ENCODE peak calls at places on chromosome 10, in ten cellular contexts. C is heart left ventricle, P is esophagus squamous epithelium, I is IMR-90, E is uterus, G is H1, L is suprapubic skin, S is stomach, K is right lobe of liver, M is erythroblast. U is an unnamed sample.

GRCh38 chr10:12938271-12938670 is 63.2 kb downstream of the CCDC3 start:
- DNase-seq in G (no peak), S (no peak), L (no peak), P (no peak), K (no peak), I (no peak), C (no peak), E (no peak), M (no peak), U (no peak)

GRCh38 chr10:126397640-126398382 is 9.5 kb upstream of the ADAM12 start:
- DNase-seq in M (no peak), K (no peak), L (no peak), C (no peak), I (peak), P (no peak), S (no peak), G (no peak), E (no peak), U (no peak)

GRCh38 chr10:51718804-51719291 is 19.5 kb upstream of the CSTF2T start:
- DNase-seq in M (no peak), E (no peak), G (no peak), K (no peak), C (no peak), L (no peak), P (no peak), I (peak), S (no peak), U (no peak)

GRCh38 chr10:45399113-45399512 is 25.1 kb downstream of the ALOX5 start:
- DNase-seq in K (no peak), P (no peak), C (no peak), G (no peak), M (no peak), I (no peak), E (no peak), S (no peak), L (no peak), U (no peak)

GRCh38 chr10:15169555-15170407 is 1.3 kb upstream of the NMT2 start:
- DNase-seq in L (no peak), E (no peak), G (no peak), S (no peak), P (no peak), C (peak), M (peak), I (no peak), K (no peak), U (peak)

GRCh38 chr10:107656932-107657331 is 492.4 kb upstream of the SORCS1 start:
- DNase-seq in E (no peak), G (no peak), P (no peak), S (no peak), C (no peak), L (no peak), M (no peak), I (no peak), K (no peak), U (no peak)

GRCh38 chr10:124020871-124021823 is 72.3 kb downstream of the CHST15 start:
- DNase-seq in E (no peak), K (no peak), C (no peak), L (no peak), S (no peak), G (peak), M (no peak), I (no peak), P (no peak), U (no peak)

GRCh38 chr10:77649333-77650331 is 12.0 kb upstream of the KCNMA1 start:
- DNase-seq in C (no peak), G (no peak), L (no peak), I (no peak), S (no peak), M (no peak), P (no peak), K (no peak), E (no peak), U (no peak)

GRCh38 chr10:119807960-119808697 is 64.5 kb downstream of the MCMBP start:
- DNase-seq in K (no peak), M (no peak), L (no peak), P (no peak), C (no peak), I (peak), S (no peak), G (no peak), E (no peak), U (no peak)

GRCh38 chr10:50417906-50418697 is 166.8 kb upstream of the ASAH2 start:
- DNase-seq in C (peak), G (peak), I (peak), M (peak), S (peak), P (peak), K (peak), E (peak), L (peak), U (peak)

GRCh38 chr10:43899224-43899959 is 250.7 kb upstream of the ZNF32 start:
- DNase-seq in M (no peak), L (no peak), G (no peak), E (no peak), S (no peak), P (no peak), C (no peak), I (no peak), K (no peak), U (no peak)

GRCh38 chr10:79052311-79053080 is 16.3 kb upstream of the ZMIZ1 start:
- DNase-seq in L (peak), C (no peak), K (peak), S (peak), P (no peak), E (peak), M (peak), I (no peak), G (no peak), U (peak)

GRCh38 chr10:97075961-97076525 is 109.7 kb downstream of the SLIT1 start:
- DNase-seq in I (no peak), E (no peak), M (no peak), C (no peak), K (no peak), S (no peak), L (no peak), P (no peak), G (no peak), U (no peak)

GRCh38 chr10:49143249-49143648 is 9.4 kb upstream of the FAM170B start:
- DNase-seq in K (no peak), I (no peak), S (no peak), E (no peak), C (no peak), M (no peak), G (no peak), P (no peak), L (no peak), U (no peak)

GRCh38 chr10:116067825-116068224 is 205.2 kb downstream of the GFRA1 start:
- DNase-seq in E (no peak), K (no peak), G (no peak), C (no peak), I (no peak), S (no peak), L (no peak), P (no peak), M (no peak), U (no peak)

GRCh38 chr10:87671416-87671815 is 11.7 kb downstream of the PAPSS2 start:
- DNase-seq in E (no peak), C (no peak), K (no peak), M (no peak), I (peak), S (no peak), G (no peak), L (no peak), P (no peak), U (no peak)

GRCh38 chr10:47023237-47024045 is 112.2 kb downstream of the PTPN20 start:
- DNase-seq in I (no peak), L (peak), M (no peak), G (no peak), S (peak), K (peak), E (no peak), C (no peak), P (no peak), U (peak)

GRCh38 chr10:122446668-122447410 is 7.6 kb upstream of the ARMS2 start:
- DNase-seq in E (no peak), G (no peak), K (no peak), S (no peak), L (no peak), M (no peak), I (no peak), C (no peak), P (no peak), U (no peak)

GRCh38 chr10:95337354-95337753 is 46.6 kb upstream of the PDLIM1 start:
- DNase-seq in G (no peak), C (no peak), I (no peak), M (no peak), P (no peak), E (no peak), S (no peak), K (no peak), L (no peak), U (no peak)

GRCh38 chr10:78335691-78336401 is 302.2 kb downstream of the RPS24 start:
- DNase-seq in K (peak), C (peak), I (peak), G (no peak), S (no peak), E (peak), M (no peak), L (no peak), P (no peak), U (no peak)

GRCh38 chr10:26881600-26882331 is 21.0 kb upstream of the ABI1 start:
- DNase-seq in M (peak), P (no peak), C (no peak), K (no peak), E (no peak), I (peak), G (no peak), L (no peak), S (no peak), U (no peak)

GRCh38 chr10:49394933-49395740 is 752 bp downstream of the DRGX start:
- DNase-seq in P (no peak), L (no peak), S (no peak), K (no peak), G (no peak), M (no peak), C (no peak), I (no peak), E (no peak), U (peak)

GRCh38 chr10:12428447-12429135 is 79.2 kb downstream of the CAMK1D start:
- DNase-seq in E (no peak), P (no peak), L (no peak), C (no peak), G (no peak), K (no peak), I (no peak), M (no peak), S (no peak), U (no peak)

GRCh38 chr10:121928528-121928884 is 675 bp upstream of the ATE1 start:
- DNase-seq in P (no peak), S (peak), M (peak), C (no peak), L (no peak), K (no peak), G (no peak), I (peak), E (no peak), U (no peak)

GRCh38 chr10:130300608-130301025 is 164.4 kb downstream of the GLRX3 start:
- DNase-seq in E (no peak), S (no peak), K (peak), L (no peak), C (no peak), I (no peak), P (no peak), M (peak), G (no peak), U (peak)

GRCh38 chr10:132536964-132537712 is 449 bp upstream of the INPP5A start:
- DNase-seq in S (peak), I (peak), L (peak), E (peak), C (peak), K (peak), G (peak), M (peak), P (peak), U (peak)

GRCh38 chr10:34397324-34397723 is 417.8 kb downstream of the PARD3 start:
- DNase-seq in E (no peak), I (peak), P (no peak), G (no peak), K (no peak), S (no peak), M (no peak), L (no peak), C (no peak), U (no peak)

GRCh38 chr10:102003541-102003940 is 52.4 kb downstream of the ARMH3 start:
- DNase-seq in S (no peak), C (no peak), E (no peak), K (no peak), M (no peak), P (no peak), G (no peak), L (no peak), I (peak), U (no peak)

GRCh38 chr10:128050937-128051336 is 75.3 kb downstream of the MKI67 start:
- DNase-seq in K (no peak), C (no peak), P (no peak), E (peak), G (no peak), S (no peak), L (no peak), I (no peak), M (no peak), U (no peak)

GRCh38 chr10:114996542-114996941 is 58.5 kb downstream of the TRUB1 start:
- DNase-seq in K (no peak), C (no peak), P (no peak), L (no peak), I (peak), G (no peak), E (no peak), M (no peak), S (no peak), U (no peak)

DNA sequence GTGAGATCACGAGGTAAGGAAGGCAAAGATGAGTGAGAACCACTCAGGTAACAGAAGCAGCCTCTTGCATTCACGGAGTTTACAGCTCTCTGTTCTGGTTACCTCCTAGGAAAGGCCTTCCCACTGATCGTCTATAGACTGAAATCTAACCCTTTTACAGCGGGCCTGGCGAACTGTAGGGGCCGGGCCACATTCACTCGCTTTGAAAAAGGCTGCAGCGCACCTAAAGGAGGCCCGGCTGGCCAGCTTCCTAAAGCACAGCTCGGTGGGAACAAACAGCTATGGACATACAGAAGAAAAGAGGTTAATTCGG is 565 bp downstream of the ATP5MK start:
- DNase-seq in S (no peak), P (no peak), C (no peak), M (peak), I (peak), G (no peak), K (no peak), L (no peak), E (no peak), U (peak)
- TF ChIP-seq POLR2A in S (no peak), P (no peak), C (no peak), M (no peak), I (no peak), G (no peak), K (no peak), L (no peak), E (no peak), U (no peak)

DNA sequence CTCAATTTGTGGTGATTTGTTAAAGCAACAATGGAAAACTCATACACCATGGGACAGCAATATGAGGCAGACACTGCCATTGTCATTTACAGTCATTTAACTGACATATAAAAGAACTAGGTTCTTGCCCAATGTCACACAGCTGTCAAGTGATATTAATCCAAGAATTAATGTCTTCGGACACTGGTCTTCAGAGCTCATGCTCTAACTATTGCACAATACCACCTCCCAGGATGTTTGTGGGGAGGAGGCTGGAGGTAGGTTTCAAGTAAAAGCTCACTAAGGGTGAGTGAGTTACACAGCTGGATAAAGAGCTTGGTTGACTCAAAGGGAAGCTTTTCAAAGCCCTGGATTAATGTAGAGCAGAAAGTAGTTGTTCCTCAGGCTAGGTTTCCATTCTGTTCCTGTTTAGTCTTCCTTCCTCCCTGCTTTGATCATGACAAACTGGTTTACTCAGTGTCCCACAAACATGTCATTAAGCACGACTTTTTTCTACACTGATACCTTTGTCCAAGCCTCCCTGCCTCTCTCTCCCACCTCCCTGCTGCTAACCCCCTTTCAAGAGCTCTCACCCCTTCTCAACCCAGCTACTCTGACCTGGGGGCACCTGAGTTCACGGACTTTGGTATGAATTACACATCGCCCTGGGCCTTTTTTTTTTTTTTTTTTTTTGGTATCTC is 995 bp upstream of the EXOC6 start:
- DNase-seq in M (no peak), E (no peak), S (no peak), C (no peak), G (no peak), K (no peak), L (no peak), I (peak), P (no peak), U (no peak)
- TF ChIP-seq POLR2A in M (no peak), E (no peak), S (no peak), C (no peak), G (no peak), K (no peak), L (no peak), I (no peak), P (no peak), U (no peak)

DNA sequence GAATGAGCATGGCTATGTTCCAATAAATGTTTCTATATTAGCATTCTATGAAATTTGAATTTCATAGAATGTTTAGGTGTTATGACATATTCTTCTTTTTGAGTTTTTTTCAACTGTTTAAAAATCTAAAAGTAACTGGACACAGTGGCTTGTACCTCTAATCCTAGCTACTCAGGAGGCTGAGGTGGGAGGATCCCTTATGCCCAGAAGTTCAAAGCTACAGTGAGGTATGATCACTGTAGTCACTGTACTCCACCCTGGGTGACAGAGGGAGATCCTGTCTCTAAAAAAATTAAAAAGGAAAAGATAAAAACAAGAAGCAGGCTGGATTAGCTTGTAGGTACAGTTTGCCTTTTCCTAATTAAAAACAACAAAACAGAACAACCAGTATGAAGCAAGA is 95.1 kb downstream of the NRBF2 start:
- DNase-seq in I (no peak), L (no peak), G (no peak), S (no peak), K (no peak), C (no peak), E (no peak), M (peak), P (no peak), U (no peak)
- TF ChIP-seq POLR2A in I (no peak), L (no peak), G (no peak), S (no peak), K (no peak), C (no peak), E (no peak), M (no peak), P (no peak), U (no peak)

DNA sequence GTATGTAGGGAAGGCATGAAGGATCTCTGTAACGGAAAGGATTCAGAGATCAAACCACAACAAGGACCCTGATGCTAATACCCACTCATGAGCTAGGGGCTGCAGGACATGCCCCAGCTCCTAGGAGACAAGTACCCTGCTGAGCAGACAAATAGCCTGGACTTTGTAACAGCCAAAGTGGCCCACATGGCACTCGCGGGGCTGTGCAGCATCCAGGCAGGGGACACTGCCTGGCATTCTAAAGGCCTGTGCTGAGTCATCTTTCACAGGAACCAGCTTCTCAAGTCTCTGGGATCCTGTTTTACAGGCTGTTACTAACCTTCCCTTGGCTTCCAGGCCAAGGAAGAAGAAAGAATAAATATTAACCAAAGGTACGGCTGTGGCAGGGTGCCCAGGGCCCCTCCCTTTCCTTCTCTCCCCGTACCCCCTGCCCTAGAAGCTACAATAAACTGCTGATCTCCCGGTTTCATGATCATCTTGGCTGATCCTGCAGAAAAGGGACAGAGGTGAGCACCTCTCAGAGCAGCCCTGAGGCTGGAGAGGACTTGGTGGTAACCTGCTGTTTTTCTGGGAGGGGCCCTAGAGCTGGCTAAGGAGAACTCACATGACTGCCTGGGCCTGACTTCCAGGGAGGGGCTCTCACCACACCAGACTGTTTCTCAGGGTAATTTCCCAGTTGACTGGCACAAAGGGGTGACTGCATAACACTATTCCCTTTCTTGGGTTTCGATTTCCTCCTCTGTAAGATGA is 4.2 kb upstream of the RPEL1 start:
- DNase-seq in I (peak), S (peak), M (peak), P (no peak), E (no peak), G (no peak), L (no peak), K (peak), C (no peak), U (peak)
- TF ChIP-seq POLR2A in I (no peak), S (no peak), M (no peak), P (no peak), E (no peak), G (no peak), L (no peak), K (no peak), C (no peak), U (no peak)

GRCh38 chr10:5666324-5667220 is at the start of gene ASB13:
- DNase-seq in P (no peak), K (peak), M (peak), C (peak), I (peak), S (peak), L (no peak), E (peak), G (no peak), U (peak)
- TF ChIP-seq POLR2A in P (no peak), K (peak), M (peak), C (peak), I (peak), S (no peak), L (no peak), E (peak), G (peak), U (peak)

DNA sequence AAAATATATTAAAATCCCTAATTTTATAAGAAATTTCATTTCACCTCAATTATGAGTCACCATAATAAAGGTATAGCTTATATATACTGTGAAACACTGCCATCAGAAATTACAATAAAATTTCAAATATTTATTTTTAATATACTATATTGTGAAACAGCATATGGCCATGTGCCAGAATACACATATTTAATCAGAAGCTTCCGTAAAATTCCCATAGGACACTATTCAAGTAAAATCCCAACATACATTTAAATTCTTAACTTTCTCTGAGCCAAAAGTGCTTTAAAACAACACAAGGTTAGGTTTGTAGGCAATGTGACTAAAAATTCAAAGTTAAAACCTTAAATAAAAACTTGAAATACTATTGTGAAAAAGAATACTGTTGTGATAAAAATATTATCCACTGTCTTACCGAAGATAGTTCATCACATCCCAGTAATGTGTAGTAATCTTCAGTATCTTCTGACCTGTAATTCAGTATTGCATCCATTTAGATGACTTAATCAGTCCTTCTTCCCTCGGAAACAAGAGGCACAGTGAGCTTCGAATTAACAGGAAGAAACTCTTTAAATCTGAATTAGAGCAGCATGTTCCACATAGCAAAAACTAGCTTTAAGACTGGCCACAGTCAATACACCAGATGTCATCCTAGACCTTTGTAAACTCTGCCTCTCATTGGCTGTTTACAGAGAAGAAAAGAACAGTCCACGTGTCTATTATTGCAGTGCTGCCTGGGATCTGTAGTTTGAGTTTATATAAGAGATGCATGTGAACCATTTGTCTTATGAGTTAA is at the start of gene DNAJC12:
- DNase-seq in P (no peak), M (peak), K (no peak), S (no peak), G (no peak), L (no peak), C (no peak), I (peak), E (no peak), U (no peak)
- TF ChIP-seq POLR2A in P (no peak), M (peak), K (peak), S (no peak), G (no peak), L (no peak), C (no peak), I (no peak), E (peak), U (no peak)